ENCODE peak calls at places on chromosomes 5 and 9, in six cellular contexts. K is colonic mucosa, M is Calu3, P is fibroblast of the conjunctiva, X is G401, D is anterior cingulate cortex. G is an unnamed sample.

GRCh38 chr5:9562101-9562500 is 16.2 kb upstream of the SEMA5A start:
- DNase-seq in K (no peak), M (no peak), P (no peak), X (no peak), D (no peak), G (no peak)

GRCh38 chr5:137734962-137735530 is 843 bp downstream of the KLHL3 start:
- DNase-seq in K (peak), M (peak), P (no peak), X (peak), D (peak), G (no peak)

GRCh38 chr9:35484406-35484805 is 5.5 kb upstream of the RUSC2 start:
- DNase-seq in K (no peak), M (no peak), P (no peak), X (no peak), D (no peak), G (no peak)

GRCh38 chr5:147188200-147189108 is 46.4 kb upstream of the STK32A start:
- DNase-seq in K (peak), M (peak), P (peak), X (peak), D (peak), G (peak)

GRCh38 chr5:83145882-83146331 is 68.6 kb downstream of the XRCC4 start:
- DNase-seq in K (no peak), M (no peak), P (peak), X (peak), D (no peak), G (no peak)

GRCh38 chr5:119347574-119347973 is 8.2 kb upstream of the TNFAIP8 start:
- DNase-seq in K (no peak), M (no peak), P (no peak), X (no peak), D (no peak), G (no peak)

GRCh38 chr5:93789173-93790070 is 48.0 kb upstream of the POU5F2 start:
- DNase-seq in K (no peak), M (no peak), P (peak), X (peak), D (no peak), G (no peak)

GRCh38 chr9:124810513-124811355 is 33.8 kb downstream of the OLFML2A start:
- DNase-seq in K (no peak), M (peak), P (peak), X (peak), D (no peak), G (peak)

GRCh38 chr9:91422832-91423711 is 560 bp downstream of the NFIL3 start:
- DNase-seq in K (peak), M (peak), P (peak), X (peak), D (peak), G (peak)

GRCh38 chr9:21160178-21160577 is 6.3 kb downstream of the IFNA21 start:
- DNase-seq in K (no peak), M (no peak), P (no peak), X (no peak), D (no peak), G (no peak)

GRCh38 chr9:37636511-37637474 is 14.0 kb upstream of the FRMPD1 start:
- DNase-seq in K (no peak), M (no peak), P (no peak), X (no peak), D (no peak), G (no peak)

GRCh38 chr5:173187054-173187743 is 42.9 kb downstream of the BNIP1 start:
- DNase-seq in K (no peak), M (peak), P (no peak), X (no peak), D (no peak), G (no peak)

GRCh38 chr9:87873607-87874319 is 8.9 kb upstream of the SPATA31E1 start:
- DNase-seq in K (peak), M (no peak), P (no peak), X (no peak), D (no peak), G (no peak)

GRCh38 chr5:33794550-33795300 is 97.1 kb downstream of the ADAMTS12 start:
- DNase-seq in K (no peak), M (no peak), P (no peak), X (no peak), D (no peak), G (no peak)

GRCh38 chr5:53288511-53288910 is 179.0 kb upstream of the MOCS2 start:
- DNase-seq in K (no peak), M (no peak), P (no peak), X (no peak), D (no peak), G (no peak)

GRCh38 chr9:104907278-104907951 is 20.5 kb downstream of the ABCA1 start:
- DNase-seq in K (no peak), M (no peak), P (peak), X (peak), D (no peak), G (no peak)

GRCh38 chr5:980001-980588 is 28.5 kb upstream of the NKD2 start:
- DNase-seq in K (no peak), M (peak), P (no peak), X (no peak), D (no peak), G (peak)

GRCh38 chr9:106892632-106893031 is 29.7 kb downstream of the ZNF462 start:
- DNase-seq in K (no peak), M (peak), P (peak), X (no peak), D (no peak), G (peak)

GRCh38 chr5:115978779-115979178 is 16.5 kb downstream of the LVRN start:
- DNase-seq in K (no peak), M (no peak), P (no peak), X (no peak), D (no peak), G (no peak)

GRCh38 chr5:74294231-74294705 is 346.3 kb downstream of the ENC1 start:
- DNase-seq in K (no peak), M (no peak), P (no peak), X (no peak), D (peak), G (no peak)

GRCh38 chr9:36840895-36841536 is 193.1 kb downstream of the PAX5 start:
- DNase-seq in K (no peak), M (no peak), P (no peak), X (no peak), D (no peak), G (no peak)

GRCh38 chr9:88532320-88532719 is 2.7 kb upstream of the NXNL2 start:
- DNase-seq in K (no peak), M (no peak), P (no peak), X (peak), D (no peak), G (peak)

GRCh38 chr5:9733456-9733855 is 103.3 kb upstream of the TAS2R1 start:
- DNase-seq in K (no peak), M (no peak), P (no peak), X (peak), D (no peak), G (no peak)

GRCh38 chr9:123111977-123112869 is 78.8 kb downstream of the GPR21 start:
- DNase-seq in K (no peak), M (no peak), P (no peak), X (peak), D (peak), G (no peak)

GRCh38 chr9:74663456-74663855 is 166.3 kb downstream of the RORB start:
- DNase-seq in K (no peak), M (no peak), P (no peak), X (no peak), D (no peak), G (no peak)

GRCh38 chr9:109914280-109915027 is 134.5 kb downstream of the PALM2AKAP2 start:
- DNase-seq in K (no peak), M (no peak), P (peak), X (no peak), D (no peak), G (no peak)

GRCh38 chr5:64331597-64332277 is 166.1 kb downstream of the RNF180 start:
- DNase-seq in K (no peak), M (no peak), P (no peak), X (peak), D (peak), G (no peak)

GRCh38 chr5:119275146-119275872 is 80.5 kb upstream of the TNFAIP8 start:
- DNase-seq in K (no peak), M (no peak), P (no peak), X (no peak), D (no peak), G (no peak)

GRCh38 chr5:115452791-115453190 is 91.8 kb downstream of the FEM1C start:
- DNase-seq in K (no peak), M (no peak), P (no peak), X (no peak), D (no peak), G (no peak)

GRCh38 chr5:149486726-149487635 is 64.3 kb downstream of the CSNK1A1 start:
- DNase-seq in K (no peak), M (no peak), P (no peak), X (no peak), D (no peak), G (no peak)

GRCh38 chr9:4750021-4750673 is 9.1 kb upstream of the AK3 start:
- DNase-seq in K (no peak), M (no peak), P (peak), X (peak), D (peak), G (no peak)